ENCODE peak calls at places on chromosomes 3 and 15, in seven cellular contexts. Q, R, I, S, T, E and A are unnamed samples.

GRCh38 chr3:169552533-169552932 is 111.0 kb downstream of the MECOM start:
- DNase-seq in E (no peak), R (no peak), S (no peak), I (no peak), Q (no peak), T (no peak), A (no peak)

GRCh38 chr3:188860147-188860546 is 311.6 kb upstream of the TPRG1 start:
- DNase-seq in T (no peak), I (no peak), S (no peak), Q (no peak), R (no peak), E (no peak), A (no peak)

GRCh38 chr3:73623996-73624362 is 762 bp downstream of the PDZRN3 start:
- DNase-seq in E (peak), I (no peak), S (no peak), Q (peak), T (no peak), R (no peak), A (peak)

GRCh38 chr3:69236808-69237707 is 114.7 kb upstream of the LMOD3 start:
- DNase-seq in I (no peak), E (no peak), S (no peak), T (no peak), Q (no peak), R (no peak), A (no peak)

GRCh38 chr15:81785181-81785580 is 260.6 kb downstream of the MEX3B start:
- DNase-seq in E (no peak), R (no peak), Q (no peak), I (no peak), T (no peak), S (no peak), A (peak)

GRCh38 chr3:187719628-187720336 is 17.4 kb upstream of the RTP2 start:
- DNase-seq in Q (no peak), I (no peak), T (no peak), E (no peak), S (no peak), R (no peak), A (no peak)

GRCh38 chr3:123584284-123584987 is 417 bp downstream of the HACD2 start:
- DNase-seq in E (peak), S (no peak), R (peak), Q (no peak), I (peak), T (no peak), A (peak)

GRCh38 chr15:57334257-57334656 is 42.0 kb upstream of the CGNL1 start:
- DNase-seq in I (no peak), T (peak), R (no peak), Q (no peak), E (no peak), S (no peak), A (no peak)